ENCODE peak calls at places on chromosome 9, in five cellular contexts. One of them, this sample, is unnamed.

GRCh38 chr9:137486141-137486490 is 27.0 kb upstream of the NSMF start:
- DNase-seq in left ventricle myocardium superior: no peak
- DNase-seq in activated T-cell treated with anti-CD3 and anti-CD28 coated beads for 24 hours: no peak
- DNase-seq in brain microvascular endothelial cell: no peak
- DNase-seq in Kasumi-1: no peak
- DNase-seq in this sample: no peak

GRCh38 chr9:89777544-89777943 is 172.7 kb downstream of the GADD45G start:
- DNase-seq in left ventricle myocardium superior: no peak
- DNase-seq in activated T-cell treated with anti-CD3 and anti-CD28 coated beads for 24 hours: no peak
- DNase-seq in brain microvascular endothelial cell: no peak
- DNase-seq in Kasumi-1: no peak
- DNase-seq in this sample: no peak

GRCh38 chr9:19485193-19485592 is 76.4 kb downstream of the ACER2 start:
- DNase-seq in left ventricle myocardium superior: no peak
- DNase-seq in activated T-cell treated with anti-CD3 and anti-CD28 coated beads for 24 hours: no peak
- DNase-seq in brain microvascular endothelial cell: no peak
- DNase-seq in Kasumi-1: no peak
- DNase-seq in this sample: no peak

GRCh38 chr9:114034663-114035062 is 43.4 kb downstream of the AMBP start:
- DNase-seq in left ventricle myocardium superior: no peak
- DNase-seq in activated T-cell treated with anti-CD3 and anti-CD28 coated beads for 24 hours: no peak
- DNase-seq in brain microvascular endothelial cell: no peak
- DNase-seq in Kasumi-1: no peak
- DNase-seq in this sample: no peak

GRCh38 chr9:134466869-134467616 is 140.8 kb downstream of the RXRA start:
- DNase-seq in left ventricle myocardium superior: no peak
- DNase-seq in activated T-cell treated with anti-CD3 and anti-CD28 coated beads for 24 hours: no peak
- DNase-seq in brain microvascular endothelial cell: no peak
- DNase-seq in Kasumi-1: no peak
- DNase-seq in this sample: no peak

GRCh38 chr9:132630116-132630515 is 39.7 kb downstream of the DDX31 start:
- DNase-seq in left ventricle myocardium superior: no peak
- DNase-seq in activated T-cell treated with anti-CD3 and anti-CD28 coated beads for 24 hours: no peak
- DNase-seq in brain microvascular endothelial cell: no peak
- DNase-seq in Kasumi-1: no peak
- DNase-seq in this sample: no peak

GRCh38 chr9:115883467-115884329 is 269.9 kb upstream of the PAPPA start:
- DNase-seq in left ventricle myocardium superior: peak; percentile 25
- DNase-seq in activated T-cell treated with anti-CD3 and anti-CD28 coated beads for 24 hours: no peak
- DNase-seq in brain microvascular endothelial cell: peak; percentile 46
- DNase-seq in Kasumi-1: no peak
- DNase-seq in this sample: peak; percentile 46

GRCh38 chr9:96217756-96218693 is 84.0 kb downstream of the HSD17B3 start:
- DNase-seq in left ventricle myocardium superior: peak; percentile 89
- DNase-seq in activated T-cell treated with anti-CD3 and anti-CD28 coated beads for 24 hours: peak; percentile 73
- DNase-seq in brain microvascular endothelial cell: peak; percentile 40
- DNase-seq in Kasumi-1: peak; percentile 73
- DNase-seq in this sample: peak; percentile 49